ENCODE peak calls at places on chromosomes 16 and 17, in five cellular contexts. T is GM23248, C is NCI-H69, R is ELF-1, J is mucosa of gallbladder. F is an unnamed sample.

GRCh38 chr16:23423496-23424049 is 29.4 kb downstream of the COG7 start:
- DNase-seq in T (peak), C (peak), R (peak), J (peak), F (peak)

GRCh38 chr17:80871341-80871740 is 120.3 kb upstream of the CHMP6 start:
- DNase-seq in T (no peak), C (no peak), R (no peak), J (no peak), F (no peak)

GRCh38 chr17:57697891-57698708 is 47.0 kb downstream of the CCDC182 start:
- DNase-seq in T (no peak), C (no peak), R (peak), J (no peak), F (peak)

GRCh38 chr16:76668207-76668725 is 391.1 kb downstream of the CNTNAP4 start:
- DNase-seq in T (no peak), C (peak), R (peak), J (no peak), F (no peak)

GRCh38 chr16:50711862-50712567 is 18.6 kb downstream of the NOD2 start:
- DNase-seq in T (no peak), C (peak), R (no peak), J (no peak), F (no peak)

GRCh38 chr16:47627056-47627455 is 165.9 kb downstream of the PHKB start:
- DNase-seq in T (no peak), C (no peak), R (no peak), J (no peak), F (no peak)

GRCh38 chr17:50835563-50836231 is at the start of gene WFIKKN2:
- DNase-seq in T (no peak), C (peak), R (no peak), J (no peak), F (no peak)

GRCh38 chr16:87463722-87464690 is 28.8 kb downstream of the ZCCHC14 start:
- DNase-seq in T (peak), C (no peak), R (no peak), J (peak), F (no peak)

GRCh38 chr17:69427486-69428197 is 13.1 kb downstream of the MAP2K6 start:
- DNase-seq in T (no peak), C (no peak), R (no peak), J (no peak), F (no peak)

GRCh38 chr17:30226878-30227277 is 8.6 kb downstream of the SLC6A4 start:
- DNase-seq in T (no peak), C (peak), R (peak), J (no peak), F (no peak)

GRCh38 chr17:43129671-43130010 is 4.5 kb upstream of the BRCA1 start:
- DNase-seq in T (no peak), C (no peak), R (no peak), J (no peak), F (no peak)

GRCh38 chr16:29316673-29317237 is 89.8 kb downstream of the NPIPB11 start:
- DNase-seq in T (no peak), C (peak), R (no peak), J (no peak), F (no peak)

GRCh38 chr16:77920984-77921383 is 101.4 kb upstream of the CLEC3A start:
- DNase-seq in T (no peak), C (no peak), R (no peak), J (no peak), F (no peak)

GRCh38 chr17:5122586-5123342 is 6.9 kb downstream of the USP6 start:
- DNase-seq in T (peak), C (peak), R (peak), J (no peak), F (no peak)

GRCh38 chr17:57442914-57443571 is 186.7 kb downstream of the MSI2 start:
- DNase-seq in T (peak), C (peak), R (peak), J (peak), F (no peak)

GRCh38 chr17:4744999-4745969 is 5.6 kb upstream of the CXCL16 start:
- DNase-seq in T (no peak), C (no peak), R (peak), J (no peak), F (no peak)

GRCh38 chr17:79897243-79898063 is 58.2 kb upstream of the CBX4 start:
- DNase-seq in T (no peak), C (no peak), R (no peak), J (no peak), F (no peak)

GRCh38 chr16:84339316-84339715 is 29.0 kb upstream of the ATP2C2 start:
- DNase-seq in T (no peak), C (peak), R (no peak), J (no peak), F (no peak)

GRCh38 chr17:38605852-38606645 is at the start of gene SRCIN1:
- DNase-seq in T (peak), C (peak), R (peak), J (no peak), F (peak)

GRCh38 chr16:87564524-87564778 is 37.9 kb upstream of the JPH3 start:
- DNase-seq in T (no peak), C (no peak), R (no peak), J (no peak), F (no peak)

GRCh38 chr17:44585315-44585714 is 28.0 kb downstream of the FZD2 start:
- DNase-seq in T (no peak), C (no peak), R (peak), J (no peak), F (no peak)

GRCh38 chr17:13725286-13725990 is 123.7 kb upstream of the HS3ST3A1 start:
- DNase-seq in T (peak), C (no peak), R (no peak), J (no peak), F (no peak)

GRCh38 chr16:769201-769769 is 8.8 kb downstream of the MSLN start:
- DNase-seq in T (no peak), C (no peak), R (peak), J (no peak), F (no peak)

GRCh38 chr16:29815032-29815721 is 775 bp upstream of the PAGR1 start:
- DNase-seq in T (peak), C (peak), R (peak), J (no peak), F (peak)

GRCh38 chr17:5540321-5540720 is 44.0 kb downstream of the NLRP1 start:
- DNase-seq in T (no peak), C (no peak), R (no peak), J (no peak), F (no peak)

GRCh38 chr16:46883353-46883689 is 841 bp upstream of the GPT2 start:
- DNase-seq in T (no peak), C (peak), R (no peak), J (no peak), F (peak)